ENCODE peak calls at places on chromosomes 13 and 19, in five cellular contexts. Q is ovary, P is OCI-LY7, V is Peyer's patch, C is lower lobe of right lung. D is an unnamed sample.
A peak's percentile ranks its signal among the peaks of the same experiment; 100 is the strongest.

GRCh38 chr13:32023698-32024097 is 7.9 kb upstream of the FRY start:
- DNase-seq in Q (no peak), P (no peak), V (no peak), C (no peak), D (no peak)

GRCh38 chr13:99312493-99312883 is 5.3 kb upstream of the GPR183 start:
- DNase-seq in P (no peak), V (peak; percentile 77), Q (peak; percentile 89), C (peak; percentile 75), D (no peak)

GRCh38 chr19:53537126-53537522 is 821 bp upstream of the ZNF331 start:
- DNase-seq in V (no peak), P (no peak), C (no peak), Q (no peak), D (no peak)

GRCh38 chr13:25473864-25474263 is 102.1 kb downstream of the ATP8A2 start:
- DNase-seq in V (no peak), Q (no peak), P (no peak), C (no peak), D (no peak)

GRCh38 chr13:44093607-44094583 is 214.2 kb downstream of the LACC1 start:
- DNase-seq in Q (no peak), C (no peak), V (no peak), P (no peak), D (no peak)

GRCh38 chr19:5360003-5360820 is 19.6 kb upstream of the PTPRS start:
- DNase-seq in V (no peak), Q (no peak), P (no peak), C (no peak), D (no peak)

GRCh38 chr19:48745208-48745995 is 1.3 kb downstream of the IZUMO1 start:
- DNase-seq in P (peak; percentile 77), Q (peak; percentile 66), C (no peak), V (peak; percentile 79), D (no peak)

GRCh38 chr19:14979136-14979497 is 547 bp downstream of the SLC1A6 start:
- DNase-seq in C (no peak), Q (no peak), V (no peak), P (no peak), D (no peak)

GRCh38 chr19:28534740-28535351 is 678.1 kb downstream of the UQCRFS1 start:
- DNase-seq in V (no peak), C (no peak), Q (no peak), P (no peak), D (no peak)

GRCh38 chr13:43242040-43242439 is 218.7 kb downstream of the DNAJC15 start:
- DNase-seq in Q (no peak), C (no peak), P (no peak), V (no peak), D (no peak)

GRCh38 chr13:32499538-32500210 is 38.9 kb downstream of the N4BP2L2 start:
- DNase-seq in V (no peak), P (no peak), C (no peak), Q (no peak), D (no peak)

GRCh38 chr13:65914707-65915106 is 1315.4 kb downstream of the PCDH9 start:
- DNase-seq in V (no peak), P (no peak), C (no peak), Q (no peak), D (no peak)

GRCh38 chr13:81133066-81133465 is 792.1 kb upstream of the SPRY2 start:
- DNase-seq in V (no peak), P (no peak), Q (no peak), C (no peak), D (no peak)

GRCh38 chr19:8585894-8586750 is 8.9 kb upstream of the MYO1F start:
- DNase-seq in C (peak; percentile 73), V (peak; percentile 84), P (peak; percentile 47), Q (no peak), D (no peak)

GRCh38 chr19:53812335-53812734 is 11.8 kb downstream of the NLRP12 start:
- DNase-seq in Q (no peak), C (no peak), V (no peak), P (peak; percentile 8), D (no peak)

GRCh38 chr13:78137404-78138142 is 218.9 kb upstream of the EDNRB start:
- DNase-seq in P (peak; percentile 51), C (no peak), V (no peak), Q (no peak), D (no peak)

GRCh38 chr19:33175156-33175782 is 18.9 kb upstream of the LRP3 start:
- DNase-seq in C (no peak), V (no peak), Q (no peak), P (no peak), D (no peak)

GRCh38 chr19:46337487-46337886 is 9.4 kb upstream of the PPP5C start:
- DNase-seq in Q (no peak), C (no peak), P (no peak), V (no peak), D (no peak)

GRCh38 chr19:30209617-30210600 is 162.3 kb upstream of the ZNF536 start:
- DNase-seq in C (no peak), V (no peak), Q (no peak), P (no peak), D (no peak)

GRCh38 chr13:95641291-95641811 is 3.2 kb downstream of the DZIP1 start:
- DNase-seq in V (no peak), P (no peak), Q (peak; percentile 18), C (no peak), D (no peak)

GRCh38 chr19:14672043-14672872 is 2.4 kb downstream of the ADGRE3 start:
- DNase-seq in C (no peak), Q (no peak), P (peak; percentile 31), V (no peak), D (no peak)

GRCh38 chr13:21427741-21428140 is 31.4 kb downstream of the ZDHHC20 start:
- DNase-seq in Q (no peak), V (no peak), C (no peak), P (no peak), D (no peak)

GRCh38 chr19:21603431-21604153 is 98.2 kb downstream of the ZNF429 start:
- DNase-seq in Q (no peak), V (no peak), P (no peak), C (no peak), D (no peak)

GRCh38 chr13:35927554-35927953 is 203.6 kb downstream of the DCLK1 start:
- DNase-seq in P (no peak), V (no peak), C (no peak), Q (peak; percentile 20), D (no peak)

GRCh38 chr19:35665157-35665556 is 1.2 kb upstream of the UPK1A start:
- DNase-seq in V (no peak), Q (no peak), P (no peak), C (no peak), D (no peak)

GRCh38 chr13:94813920-94814500 is 101.7 kb upstream of the SOX21 start:
- DNase-seq in Q (no peak), P (no peak), V (no peak), C (no peak), D (no peak)

GRCh38 chr13:111537843-111538499 is 217.5 kb downstream of the TEX29 start:
- DNase-seq in V (no peak), C (no peak), Q (no peak), P (no peak), D (no peak)

GRCh38 chr13:111540486-111540885 is 220.0 kb downstream of the TEX29 start:
- DNase-seq in Q (no peak), C (no peak), P (no peak), V (no peak), D (no peak)

GRCh38 chr13:111539252-111539651 is 218.8 kb downstream of the TEX29 start:
- DNase-seq in V (peak; percentile 23), Q (no peak), P (no peak), C (no peak), D (no peak)

GRCh38 chr13:111541345-111541744 is 220.9 kb downstream of the TEX29 start:
- DNase-seq in V (no peak), Q (no peak), C (no peak), P (no peak), D (no peak)

GRCh38 chr13:111539791-111540446 is 219.5 kb downstream of the TEX29 start:
- DNase-seq in P (no peak), C (no peak), V (peak; percentile 37), Q (no peak), D (no peak)
- TF ChIP-seq CTCF in P (no peak), C (no peak), V (no peak), Q (no peak), D (no peak)

GRCh38 chr19:56350416-56351045 is 35.9 kb upstream of the ZSCAN5A start:
- DNase-seq in Q (peak; percentile 67), V (peak; percentile 74), C (no peak), P (peak; percentile 71), D (no peak)

GRCh38 chr19:56348289-56348877 is 33.7 kb upstream of the ZSCAN5A start:
- DNase-seq in C (no peak), P (peak; percentile 32), Q (no peak), V (no peak), D (no peak)

GRCh38 chr19:56341948-56342347 is 27.3 kb upstream of the ZSCAN5A start:
- DNase-seq in C (no peak), Q (no peak), P (peak; percentile 8), V (no peak), D (no peak)

GRCh38 chr19:56351208-56351607 is 36.6 kb upstream of the ZSCAN5A start:
- DNase-seq in V (no peak), C (no peak), Q (no peak), P (no peak), D (no peak)

DNA sequence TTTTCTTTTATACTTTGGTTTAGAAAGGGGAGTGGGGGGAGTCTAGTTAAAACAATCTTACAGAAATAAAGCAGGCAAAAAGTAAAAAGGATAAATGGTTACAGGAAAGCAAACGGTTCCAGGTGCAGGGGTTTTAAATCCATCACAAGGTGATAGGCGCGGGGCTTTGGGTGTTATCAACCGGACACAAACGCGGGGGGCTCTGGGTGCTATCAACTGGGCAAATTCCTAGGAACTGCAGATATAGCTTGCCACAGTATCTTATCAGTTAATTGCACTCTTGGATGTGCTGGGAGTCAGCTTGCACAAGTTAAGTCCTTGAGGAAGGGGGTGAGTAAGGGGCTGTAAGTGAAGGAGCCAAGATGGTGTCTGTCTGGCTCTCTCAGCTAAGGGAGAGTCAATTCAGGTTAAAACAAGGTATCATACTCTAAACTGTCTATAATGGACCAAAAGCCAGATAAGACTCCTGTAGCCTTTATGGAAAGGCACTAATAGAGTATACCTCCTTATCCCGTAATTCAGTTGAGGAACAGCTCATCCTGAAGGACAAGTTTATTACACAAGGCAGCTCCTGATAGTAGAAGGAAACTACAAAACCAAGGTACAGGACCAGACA is 32.6 kb upstream of the ZSCAN5A start:
- DNase-seq in P (no peak), V (no peak), Q (no peak), C (no peak), D (no peak)
- H3K36me3 ChIP-seq in P (no peaks in the 10 kb centered on the region), V (no peaks in the 10 kb centered on the region), Q (no peaks in the 10 kb centered on the region), C (no peaks in the 10 kb centered on the region), D (no peaks in the 10 kb centered on the region)

GRCh38 chr13:27997904-27998522 is 9.5 kb upstream of the URAD start:
- DNase-seq in Q (no peak), V (peak; percentile 78), C (no peak), P (peak; percentile 66), D (no peak)
- H3K27ac ChIP-seq in Q (no peak overlapping the region), V (no peak overlapping the region), C (no peak overlapping the region), P (no peak overlapping the region), D (no peak overlapping the region)

DNA sequence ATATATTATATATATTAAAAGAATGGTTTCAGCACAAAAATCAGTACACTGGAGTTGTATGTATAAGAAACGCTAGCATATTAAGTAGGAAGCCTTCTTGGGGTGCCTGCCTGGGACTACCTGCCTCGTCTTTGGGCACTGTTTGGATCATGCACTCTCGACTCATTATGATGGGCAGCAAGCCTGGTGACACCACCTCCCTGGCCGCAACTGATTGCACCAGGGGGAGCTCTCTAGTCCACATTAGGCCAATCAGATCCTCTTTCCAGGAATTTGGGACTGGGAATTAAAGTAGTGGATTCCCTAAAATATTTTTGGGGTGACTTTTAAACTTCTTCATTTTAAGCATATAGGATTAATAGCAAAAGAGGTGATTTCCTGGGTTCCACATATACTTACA is 56.0 kb upstream of the RGCC start:
- DNase-seq in P (peak; percentile 26), C (no peak), V (no peak), Q (no peak), D (no peak)
- TF ChIP-seq CTCF in P (peak; percentile 43), C (no peak), V (no peak), Q (no peak), D (no peak)